ENCODE peak calls at places on chromosome 3, in six cellular contexts. S, G, Y, J, Q and Z are unnamed samples.

GRCh38 chr3:195035345-195036202 is 235.4 kb downstream of the XXYLT1 start:
- ATAC-seq in S (no peak), G (peak), Y (peak), J (no peak), Q (no peak), Z (no peak)

GRCh38 chr3:17894434-17895060 is 152.1 kb upstream of the TBC1D5 start:
- ATAC-seq in S (peak), G (peak), Y (peak), J (peak), Q (peak), Z (no peak)

GRCh38 chr3:179671709-179672337 is 19.0 kb downstream of the USP13 start:
- ATAC-seq in S (no peak), G (no peak), Y (no peak), J (no peak), Q (no peak), Z (peak)

GRCh38 chr3:172437713-172438112 is 10.5 kb downstream of the GHSR start:
- ATAC-seq in S (no peak), G (no peak), Y (no peak), J (no peak), Q (no peak), Z (no peak)

GRCh38 chr3:122719273-122719921 is 38.8 kb downstream of the PARP14 start:
- ATAC-seq in S (no peak), G (no peak), Y (no peak), J (no peak), Q (no peak), Z (no peak)

GRCh38 chr3:143482106-143483088 is 362.8 kb downstream of the CHST2 start:
- ATAC-seq in S (no peak), G (no peak), Y (no peak), J (no peak), Q (no peak), Z (no peak)

GRCh38 chr3:23877324-23877980 is 39.3 kb downstream of the NKIRAS1 start:
- ATAC-seq in S (no peak), G (no peak), Y (no peak), J (no peak), Q (no peak), Z (peak)

GRCh38 chr3:114756506-114757279 is 390.4 kb downstream of the ZBTB20 start:
- ATAC-seq in S (no peak), G (no peak), Y (no peak), J (no peak), Q (peak), Z (peak)

GRCh38 chr3:13150624-13151023 is 77.4 kb upstream of the IQSEC1 start:
- ATAC-seq in S (no peak), G (no peak), Y (peak), J (no peak), Q (no peak), Z (no peak)

GRCh38 chr3:30639937-30640336 is 33.5 kb downstream of the TGFBR2 start:
- ATAC-seq in S (no peak), G (no peak), Y (no peak), J (no peak), Q (peak), Z (no peak)

GRCh38 chr3:185930393-185931107 is 7.3 kb downstream of the TRA2B start:
- ATAC-seq in S (no peak), G (no peak), Y (no peak), J (no peak), Q (peak), Z (no peak)

GRCh38 chr3:196544491-196544992 is 23.8 kb downstream of the WDR53 start:
- ATAC-seq in S (no peak), G (no peak), Y (no peak), J (no peak), Q (no peak), Z (no peak)

GRCh38 chr3:196541684-196542445 is 26.5 kb downstream of the WDR53 start:
- ATAC-seq in S (no peak), G (no peak), Y (no peak), J (no peak), Q (no peak), Z (no peak)

GRCh38 chr3:196552253-196552652 is 16.1 kb downstream of the WDR53 start:
- ATAC-seq in S (no peak), G (no peak), Y (no peak), J (no peak), Q (no peak), Z (no peak)

GRCh38 chr3:196546537-196546936 is 21.8 kb downstream of the WDR53 start:
- ATAC-seq in S (no peak), G (no peak), Y (no peak), J (peak), Q (no peak), Z (no peak)

DNA sequence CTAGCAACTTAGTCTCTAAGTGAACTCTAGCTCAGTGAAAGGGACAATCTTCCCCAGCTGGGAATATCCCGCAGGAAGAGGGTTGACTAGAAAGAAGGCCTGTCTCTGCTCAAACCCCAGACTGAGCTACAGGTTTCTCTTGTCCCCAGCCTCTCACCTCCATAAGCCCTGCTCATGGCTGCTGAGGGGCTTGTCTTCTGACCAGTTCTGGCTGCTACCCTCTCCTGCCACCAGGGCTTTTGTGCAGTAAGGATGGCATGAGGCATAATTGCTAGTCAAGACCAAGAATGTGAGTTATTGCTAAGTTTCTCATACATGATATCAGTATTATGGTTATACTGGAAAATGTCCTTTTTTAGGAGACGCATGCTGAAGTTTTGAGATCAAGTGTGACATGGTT is 21.3 kb downstream of the WDR53 start:
- ATAC-seq in S (no peak), G (peak), Y (peak), J (peak), Q (peak), Z (no peak)
- H3K4me3 ChIP-seq in S (no peak), G (no peak), Y (no peak), J (no peak), Q (no peak), Z (no peak)

GRCh38 chr3:141876891-141877561 is 583 bp downstream of the ATP1B3 start:
- ATAC-seq in S (peak), G (peak), Y (peak), J (peak), Q (peak), Z (peak)
- TF ChIP-seq POLR2A in S (peak), G (no peak), Y (no peak), J (no peak), Q (no peak), Z (no peak)

GRCh38 chr3:149553781-149554451 is 79.4 kb downstream of the TM4SF4 start:
- ATAC-seq in S (no peak), G (no peak), Y (no peak), J (no peak), Q (no peak), Z (peak)
- TF ChIP-seq EP300 in S (no peak), G (no peak), Y (no peak), J (no peak), Q (no peak), Z (no peak)

DNA sequence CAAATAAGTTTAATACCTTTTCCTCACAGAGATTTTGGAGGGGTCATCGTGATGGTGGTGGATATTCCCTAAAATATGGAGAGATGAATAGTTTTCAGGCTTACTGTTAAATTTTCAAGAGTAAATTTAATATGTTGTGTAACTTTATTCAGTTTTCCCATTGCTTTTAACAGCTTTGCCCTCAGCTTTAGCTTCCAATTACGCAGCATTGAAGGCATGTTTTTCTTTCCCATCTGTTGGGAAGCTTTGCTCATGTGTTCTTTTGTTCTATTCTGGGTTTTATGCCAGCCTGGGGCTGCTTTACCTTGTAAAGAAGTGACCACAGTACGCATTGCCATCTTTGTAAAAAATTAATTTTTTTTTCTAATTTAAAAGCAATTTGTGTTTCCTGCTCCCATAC is 151.5 kb downstream of the B3GALNT1 start:
- ATAC-seq in S (no peak), G (no peak), Y (no peak), J (no peak), Q (no peak), Z (no peak)
- H3K4me3 ChIP-seq in S (no peak), G (no peak), Y (no peak), J (no peak), Q (no peak), Z (no peak)

DNA sequence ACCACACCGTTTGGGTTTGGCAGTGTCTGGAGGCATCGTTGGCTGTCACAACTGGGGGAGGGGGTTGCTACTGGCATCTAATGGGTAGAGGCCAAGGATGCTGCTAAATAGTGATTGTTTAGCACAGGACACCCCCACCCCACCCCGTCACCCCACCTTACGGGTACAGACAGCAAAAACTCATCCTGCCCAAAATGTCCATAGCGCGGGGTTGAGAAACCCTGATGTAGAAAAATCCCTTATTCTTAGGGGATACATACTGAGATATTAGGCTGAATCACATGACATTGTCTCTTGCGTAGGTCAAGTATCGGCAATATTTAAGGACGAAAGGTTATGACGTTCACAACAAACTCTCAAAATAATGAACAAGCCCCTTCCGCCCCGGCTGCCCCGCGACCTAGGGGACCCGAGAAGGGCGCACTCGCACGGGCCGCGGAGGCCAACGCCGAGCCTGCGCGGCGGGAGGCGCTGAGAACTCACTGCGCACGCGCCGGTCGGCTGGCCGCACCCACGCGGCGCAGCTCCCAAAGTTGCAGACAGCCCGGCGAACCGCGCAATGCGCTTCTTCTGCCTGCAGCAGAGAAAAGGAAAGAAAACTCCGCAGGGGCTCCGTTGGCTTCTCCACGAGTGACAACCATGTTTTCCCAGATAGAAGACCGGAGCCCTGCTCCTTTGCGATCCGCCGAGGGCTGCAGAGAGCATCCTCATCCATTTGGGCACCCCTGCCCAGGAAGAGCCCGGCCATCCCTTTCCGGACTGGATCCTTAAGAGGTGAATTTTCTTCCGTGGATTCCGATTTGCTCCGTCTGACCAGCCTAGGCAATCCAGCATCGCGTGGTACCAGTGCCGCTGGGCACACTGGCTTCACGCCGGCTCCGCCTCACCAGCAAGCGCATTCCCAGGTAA is 136.8 kb upstream of the CCDC54 start:
- ATAC-seq in S (peak), G (peak), Y (peak), J (peak), Q (peak), Z (peak)
- TF ChIP-seq POLR2A in S (peak), G (no peak), Y (peak), J (no peak), Q (peak), Z (peak)

DNA sequence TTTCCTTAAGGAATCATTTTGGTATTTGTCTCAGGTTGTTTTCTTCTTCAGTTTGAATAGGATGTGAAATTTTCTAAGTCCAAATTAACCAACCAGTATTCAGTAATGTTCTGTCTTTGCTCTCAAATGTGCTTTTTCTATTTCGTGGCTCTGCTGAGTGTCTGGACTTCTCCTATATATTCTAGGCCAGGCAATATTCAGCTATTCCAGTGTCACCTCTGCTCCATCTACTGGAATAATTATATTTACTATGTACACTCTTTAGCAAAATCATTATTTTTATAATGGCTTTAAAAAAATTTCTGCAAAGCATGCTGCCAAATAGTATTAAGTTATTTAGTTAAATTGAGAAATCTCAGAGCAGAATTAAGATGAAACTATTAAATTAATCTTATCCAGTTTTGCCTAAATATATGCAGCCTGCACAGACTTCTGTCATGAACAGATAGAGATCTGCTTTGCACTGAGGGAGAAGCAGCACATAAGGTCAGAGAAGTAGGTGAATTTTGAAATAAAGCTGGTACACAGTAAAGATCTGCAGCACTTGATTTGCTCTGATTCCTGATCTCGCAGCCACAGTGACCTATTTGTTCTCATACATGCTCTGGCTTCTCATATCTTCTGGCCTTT is 102.8 kb upstream of the NAALADL2 start:
- ATAC-seq in S (no peak), G (no peak), Y (no peak), J (no peak), Q (no peak), Z (no peak)
- TF ChIP-seq EP300 in S (no peak), G (no peak), Y (no peak), J (no peak), Q (no peak), Z (no peak)

GRCh38 chr3:69743975-69744374 is 4.7 kb downstream of the MITF start:
- ATAC-seq in S (no peak), G (no peak), Y (no peak), J (no peak), Q (no peak), Z (no peak)
- H3K4me3 ChIP-seq in S (no peak), G (no peak), Y (no peak), J (no peak), Q (no peak), Z (no peak)

GRCh38 chr3:38164966-38165721 is at the start of gene OXSR1:
- ATAC-seq in S (peak), G (peak), Y (peak), J (peak), Q (peak), Z (peak)
- TF ChIP-seq POLR2A in S (peak), G (peak), Y (peak), J (peak), Q (peak), Z (peak)

DNA sequence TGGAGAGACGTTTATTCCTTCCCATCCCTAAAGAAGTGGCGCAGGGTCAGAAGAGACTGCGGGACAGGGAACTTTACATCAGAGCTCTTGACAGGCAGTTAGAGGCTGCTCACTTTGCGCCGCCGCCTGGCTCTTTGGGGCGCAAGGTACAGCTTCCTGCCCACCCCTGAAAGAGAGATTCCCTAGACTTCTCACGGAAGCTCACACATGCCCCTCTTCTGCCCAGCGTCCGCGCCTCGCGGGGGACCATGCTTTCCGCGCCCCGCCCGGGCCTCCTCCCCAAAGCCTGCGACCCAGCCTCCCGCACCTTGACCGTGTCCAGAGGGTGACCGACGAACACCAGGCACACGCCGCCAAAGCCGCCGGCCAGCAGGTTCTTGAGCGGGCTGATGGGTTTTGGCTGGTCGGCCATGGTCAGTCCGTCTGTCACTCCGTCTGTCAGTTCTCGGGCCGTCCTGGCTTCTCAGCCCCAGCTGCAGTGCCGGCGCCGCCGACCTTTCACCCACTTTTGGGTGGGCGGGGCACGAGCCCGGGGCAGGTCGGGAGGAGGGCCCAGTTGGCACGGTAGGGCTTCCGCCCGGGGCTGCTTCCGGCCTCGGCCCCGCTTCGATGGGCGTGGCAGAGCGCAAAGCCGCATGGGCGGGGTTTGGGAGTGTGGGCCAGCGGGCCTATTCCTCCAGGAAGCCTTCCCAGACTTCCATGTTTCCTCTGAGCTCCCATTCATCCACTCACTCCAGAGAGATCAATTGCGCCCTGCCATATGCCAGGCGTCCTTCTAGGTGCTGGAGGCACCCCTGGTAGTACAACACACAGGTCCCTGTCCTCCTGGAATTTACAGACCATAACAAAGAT is at the start of gene SLC25A20:
- ATAC-seq in S (peak), G (peak), Y (peak), J (peak), Q (peak), Z (peak)
- TF ChIP-seq EP300 in S (no peak), G (no peak), Y (no peak), J (no peak), Q (no peak), Z (no peak)

GRCh38 chr3:150588027-150588830 is 14.9 kb upstream of the SELENOT start:
- ATAC-seq in S (peak), G (peak), Y (peak), J (peak), Q (no peak), Z (no peak)
- H3K4me3 ChIP-seq in S (no peak), G (no peak), Y (no peak), J (no peak), Q (no peak), Z (no peak)